ENCODE peak calls at places on chromosomes 5 and 9, in six cellular contexts. H is H1, F is IMR-90, Y is mesendoderm, S is mesenchymal stem cell, U is trophoblast cell. M is an unnamed sample.

GRCh38 chr9:131578778-131579504 is 33.6 kb downstream of the PRRT1B start:
- DNase-seq in H (no peak), F (no peak), S (no peak), Y (no peak), U (no peak), M (no peak)

GRCh38 chr9:136117291-136118060 is 1.2 kb downstream of the TMEM250 start:
- DNase-seq in U (peak), H (no peak), F (no peak), Y (no peak), S (no peak), M (no peak)

GRCh38 chr9:120327322-120327721 is 252.6 kb downstream of the CDK5RAP2 start:
- DNase-seq in F (no peak), S (no peak), Y (no peak), H (peak), U (no peak), M (no peak)

GRCh38 chr9:115945009-115945431 is 208.6 kb upstream of the PAPPA start:
- DNase-seq in H (no peak), U (no peak), Y (no peak), S (no peak), F (peak), M (no peak)

GRCh38 chr9:72271617-72272478 is 93.2 kb downstream of the ZFAND5 start:
- DNase-seq in F (peak), S (peak), H (peak), U (peak), Y (peak), M (peak)

GRCh38 chr5:1240496-1241260 is 15.5 kb downstream of the SLC6A18 start:
- DNase-seq in U (no peak), F (no peak), H (no peak), S (no peak), Y (no peak), M (no peak)

GRCh38 chr9:129172816-129173215 is 5.2 kb downstream of the IER5L start:
- DNase-seq in F (no peak), S (peak), Y (no peak), U (peak), H (no peak), M (no peak)

GRCh38 chr5:157747766-157748700 is 4.5 kb downstream of the LSM11 start:
- DNase-seq in U (no peak), F (no peak), S (peak), H (no peak), Y (no peak), M (no peak)

GRCh38 chr5:775960-776861 is 8.3 kb downstream of the ZDHHC11B start:
- DNase-seq in U (no peak), H (no peak), S (no peak), F (no peak), Y (no peak), M (no peak)

GRCh38 chr9:86445636-86446035 is 91.4 kb upstream of the TUT7 start:
- DNase-seq in S (peak), F (peak), Y (no peak), H (no peak), U (no peak), M (no peak)

GRCh38 chr9:35490155-35490909 is 421 bp downstream of the RUSC2 start:
- DNase-seq in H (peak), F (no peak), S (no peak), Y (peak), U (peak), M (no peak)

GRCh38 chr9:108668191-108668940 is 187.4 kb downstream of the ACTL7B start:
- DNase-seq in F (no peak), U (peak), H (no peak), S (no peak), Y (peak), M (no peak)

GRCh38 chr9:121735065-121735791 is 83.8 kb downstream of the DAB2IP start:
- DNase-seq in Y (peak), U (no peak), F (peak), H (peak), S (peak), M (no peak)

GRCh38 chr9:114446036-114446435 is 58.3 kb upstream of the AKNA start:
- DNase-seq in Y (no peak), S (no peak), F (peak), H (no peak), U (no peak), M (no peak)

GRCh38 chr5:125587631-125588030 is 835.6 kb upstream of the GRAMD2B start:
- DNase-seq in H (no peak), S (no peak), U (no peak), Y (no peak), F (peak), M (no peak)

GRCh38 chr9:109314011-109314531 is 6.8 kb downstream of the EPB41L4B start:
- DNase-seq in H (no peak), U (peak), S (no peak), Y (peak), F (no peak), M (no peak)

GRCh38 chr5:80592761-80593160 is 22.7 kb upstream of the ANKRD34B start:
- DNase-seq in F (no peak), H (peak), S (no peak), U (no peak), Y (peak), M (no peak)

GRCh38 chr5:143405063-143405746 is 1.7 kb upstream of the NR3C1 start:
- DNase-seq in S (peak), Y (peak), F (peak), U (peak), H (peak), M (peak)

GRCh38 chr5:169302491-169303118 is 1.7 kb upstream of the SLIT3 start:
- DNase-seq in F (peak), S (peak), Y (peak), H (peak), U (peak), M (peak)

GRCh38 chr5:148897842-148898241 is 71.4 kb downstream of the ADRB2 start:
- DNase-seq in U (no peak), Y (no peak), F (peak), H (no peak), S (no peak), M (no peak)
- H2BK5ac ChIP-seq in U (no peak), Y (no peak), F (no peak), H (no peak), S (no peak), M (no peak)

DNA sequence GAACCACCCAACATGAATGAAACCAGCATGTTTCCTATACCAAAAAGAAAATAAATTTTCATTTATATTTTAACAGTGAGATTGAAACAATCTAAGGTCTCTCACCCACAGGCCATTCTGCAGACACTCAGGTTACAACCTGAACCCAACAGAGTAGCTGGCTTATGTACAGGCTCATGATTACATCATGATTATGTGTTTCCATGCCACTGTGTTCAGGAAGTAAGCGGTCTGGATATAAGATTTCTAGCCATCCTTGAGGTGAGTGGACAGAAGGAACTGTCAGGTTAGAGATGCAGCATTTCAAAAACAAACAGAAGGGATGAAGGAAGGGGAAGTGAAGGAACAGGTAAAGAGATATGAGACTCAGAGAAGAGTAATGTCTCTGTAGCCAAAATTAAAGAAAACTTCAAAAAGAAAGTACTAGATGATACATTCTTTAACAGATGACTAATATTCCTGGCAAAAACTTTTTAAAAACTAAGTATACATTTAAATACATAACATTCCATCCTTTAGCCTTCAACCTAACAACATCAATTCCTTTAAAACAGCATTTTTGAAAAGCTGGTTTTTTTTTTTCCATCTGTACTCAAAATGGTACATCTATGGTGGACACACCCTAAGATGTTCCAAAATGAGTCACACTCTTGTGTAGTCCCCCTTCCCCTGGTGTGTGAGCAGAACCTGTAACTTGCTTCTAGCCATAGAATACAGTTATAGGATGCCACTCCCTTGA is 119.8 kb downstream of the LPAR1 start:
- DNase-seq in U (no peak), Y (no peak), F (peak), S (peak), H (no peak), M (no peak)
- H3K4me3 ChIP-seq in U (no peak), Y (no peak), F (peak), S (no peak), H (no peak), M (no peak)

GRCh38 chr5:76807296-76807695 is 11.5 kb upstream of the F2RL1 start:
- DNase-seq in Y (peak), F (peak), U (peak), S (peak), H (no peak), M (no peak)
- H2BK5ac ChIP-seq in Y (peak), F (peak), U (no peak), S (peak), H (peak), M (no peak)

DNA sequence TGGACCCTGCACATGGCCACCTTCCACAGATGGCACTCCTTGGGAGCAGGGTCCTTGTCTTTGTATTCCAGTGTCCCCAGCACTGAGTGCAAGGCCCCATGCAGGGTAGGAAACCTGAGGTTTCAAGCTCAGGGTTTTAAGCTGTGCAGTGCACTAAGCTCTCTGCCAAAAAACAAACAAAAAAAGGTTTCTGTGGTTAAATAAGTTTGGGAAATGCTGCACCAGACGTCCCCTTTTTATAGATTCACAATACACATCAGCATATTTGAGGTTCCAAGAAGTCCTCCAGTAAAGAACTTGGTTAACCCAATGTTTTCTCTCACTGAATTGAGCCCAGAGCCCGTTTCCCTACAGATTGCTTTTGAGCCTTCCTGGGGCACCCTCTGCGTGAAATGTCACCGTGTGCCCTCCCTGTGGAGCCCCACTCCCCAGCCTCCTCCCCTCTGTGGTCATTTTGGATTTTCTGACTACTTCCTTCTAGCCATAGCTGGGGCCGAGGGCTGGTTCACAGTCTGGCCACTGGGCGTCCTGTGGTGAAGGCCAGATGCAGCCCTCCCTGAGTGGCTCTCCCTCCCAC is 17.1 kb downstream of the DELE1 start:
- DNase-seq in F (peak), Y (no peak), S (peak), U (no peak), H (no peak), M (no peak)
- H3K4me3 ChIP-seq in F (no peak), Y (no peak), S (peak), U (no peak), H (no peak), M (no peak)

DNA sequence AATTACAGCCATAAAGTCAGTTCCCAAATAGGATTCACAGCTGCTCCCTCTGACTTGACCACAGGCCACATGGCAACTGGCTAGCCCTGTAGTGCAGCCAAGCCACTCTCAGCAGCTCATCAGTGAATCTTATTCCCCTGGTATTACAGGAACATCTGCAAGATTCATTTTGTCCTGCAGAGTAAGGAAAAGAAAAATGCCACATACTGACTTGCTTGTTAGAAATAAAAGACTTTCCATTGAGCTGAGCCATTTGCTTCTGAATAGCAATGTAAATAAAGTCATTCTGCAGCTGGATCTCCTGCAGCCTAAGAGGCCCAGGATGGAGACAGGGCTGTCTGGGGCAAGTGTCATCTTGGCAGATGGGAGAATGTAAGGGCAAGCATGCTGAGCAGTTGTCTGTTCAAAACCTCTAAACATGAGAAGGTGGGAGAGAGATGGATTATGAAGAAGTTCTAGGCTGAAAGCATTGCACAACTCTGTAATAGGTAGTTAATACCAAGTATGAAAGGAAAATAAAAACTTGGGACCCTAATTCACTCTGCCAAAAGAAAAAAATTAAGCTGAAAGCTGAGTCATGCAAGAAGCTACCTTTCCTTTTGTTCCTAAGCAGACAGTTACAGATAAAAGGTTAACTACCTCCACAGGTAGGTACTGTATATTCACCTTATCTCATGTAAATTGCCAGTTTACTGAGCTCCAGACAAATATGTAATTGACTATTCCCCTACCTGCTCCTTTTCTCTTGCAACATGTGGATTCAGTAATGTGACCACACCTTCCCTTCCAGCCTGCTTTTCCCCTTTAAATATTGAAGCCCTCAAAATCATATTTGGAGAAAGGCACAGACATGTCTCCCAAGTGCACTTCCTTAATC is 244.4 kb upstream of the RAI14 start:
- DNase-seq in U (peak), F (peak), S (no peak), Y (peak), H (peak), M (no peak)
- H2BK5ac ChIP-seq in U (peak), F (peak), S (no peak), Y (peak), H (peak), M (no peak)

GRCh38 chr5:42989198-42989597 is 50.9 kb downstream of the ANXA2R start:
- DNase-seq in H (no peak), S (no peak), U (no peak), Y (no peak), F (no peak), M (no peak)
- H3K4me3 ChIP-seq in H (no peak), S (peak), U (no peak), Y (no peak), F (no peak), M (no peak)

GRCh38 chr5:154308457-154309360 is 118.2 kb downstream of the GALNT10 start:
- DNase-seq in S (peak), Y (no peak), F (peak), H (no peak), U (peak), M (no peak)

GRCh38 chr5:154311362-154311761 is 120.8 kb downstream of the GALNT10 start:
- DNase-seq in F (no peak), H (no peak), Y (no peak), S (no peak), U (peak), M (no peak)

GRCh38 chr5:154309805-154310204 is 119.3 kb downstream of the GALNT10 start:
- DNase-seq in H (no peak), S (no peak), F (no peak), U (peak), Y (no peak), M (no peak)

GRCh38 chr5:154312000-154312399 is 121.5 kb downstream of the GALNT10 start:
- DNase-seq in F (no peak), S (no peak), U (no peak), Y (peak), H (no peak), M (no peak)

GRCh38 chr5:154309361-154309725 is 118.8 kb downstream of the GALNT10 start:
- DNase-seq in F (peak), U (peak), S (peak), H (no peak), Y (no peak), M (no peak)
- H2BK5ac ChIP-seq in F (peak), U (no peak), S (no peak), H (no peak), Y (no peak), M (no peak)

GRCh38 chr9:16364347-16364746 is 506.1 kb downstream of the BNC2 start:
- DNase-seq in S (no peak), Y (peak), F (no peak), U (no peak), H (no peak), M (no peak)

GRCh38 chr9:16371306-16371705 is 499.2 kb downstream of the BNC2 start:
- DNase-seq in F (no peak), H (no peak), U (no peak), Y (no peak), S (no peak), M (peak)

GRCh38 chr9:16368425-16369087 is 501.9 kb downstream of the BNC2 start:
- DNase-seq in H (no peak), U (peak), Y (peak), F (peak), S (peak), M (no peak)

GRCh38 chr9:16367605-16368424 is 502.7 kb downstream of the BNC2 start:
- DNase-seq in Y (peak), F (peak), H (no peak), S (peak), U (peak), M (no peak)

GRCh38 chr9:16369427-16369826 is 501.0 kb downstream of the BNC2 start:
- DNase-seq in U (no peak), H (no peak), F (no peak), Y (peak), S (no peak), M (no peak)
- H3K4me3 ChIP-seq in U (no peak), H (no peak), F (no peak), Y (no peak), S (no peak), M (no peak)

DNA sequence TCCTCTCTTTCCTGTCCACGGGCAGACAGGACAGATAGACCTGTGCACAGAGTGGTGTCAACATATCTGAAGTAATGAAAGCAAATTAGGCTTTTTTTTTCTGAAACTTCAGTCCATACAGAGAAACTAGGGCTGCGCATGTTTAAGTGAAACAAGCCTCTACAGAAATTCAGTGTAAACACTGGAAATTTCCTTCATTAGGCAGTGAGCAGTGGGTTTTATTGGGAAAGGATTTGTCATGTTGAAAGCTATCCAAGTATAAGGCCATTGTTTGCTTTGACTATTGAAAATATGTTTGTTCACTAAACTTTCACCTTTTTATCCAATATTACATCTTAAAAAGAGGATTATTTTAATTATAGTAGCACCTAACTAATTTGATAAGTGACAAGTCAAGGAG is 161.2 kb downstream of the AOPEP start:
- DNase-seq in Y (no peak), U (no peak), F (no peak), H (no peak), S (no peak), M (no peak)
- H2BK5ac ChIP-seq in Y (no peak), U (no peak), F (peak), H (no peak), S (no peak), M (no peak)